ENCODE peak calls at places on chromosome 11, in four cellular contexts. E is fibroblast of lung, Q is activated T-cell treated with anti-CD3 and anti-CD28 coated beads for 24 hours, C is head of caudate nucleus. B is an unnamed sample.

GRCh38 chr11:17687946-17688670 is 31.3 kb upstream of the MYOD1 start:
- DNase-seq in C (no peak), E (no peak), Q (no peak), B (no peak)

GRCh38 chr11:71483689-71484088 is 30.7 kb downstream of the NADSYN1 start:
- DNase-seq in Q (no peak), E (no peak), C (no peak), B (no peak)

GRCh38 chr11:131690776-131691557 is 320.6 kb downstream of the NTM start:
- DNase-seq in C (no peak), E (no peak), Q (no peak), B (no peak)

GRCh38 chr11:92298238-92298565 is 73.6 kb downstream of the FAT3 start:
- DNase-seq in C (no peak), Q (no peak), E (no peak), B (no peak)

GRCh38 chr11:62536301-62536957 is 10.2 kb downstream of the AHNAK start:
- DNase-seq in C (no peak), E (no peak), Q (no peak), B (no peak)

GRCh38 chr11:7673724-7674434 is 579 bp upstream of the CYB5R2 start:
- DNase-seq in C (peak), Q (no peak), E (no peak), B (no peak)

GRCh38 chr11:75523189-75523588 is 2.6 kb downstream of the GDPD5 start:
- DNase-seq in Q (no peak), C (no peak), E (no peak), B (no peak)

GRCh38 chr11:95419915-95420314 is 188.9 kb upstream of the SESN3 start:
- DNase-seq in Q (no peak), C (no peak), E (peak), B (peak)

GRCh38 chr11:95108159-95108611 is 18.5 kb downstream of the ENDOD1 start:
- DNase-seq in E (peak), Q (no peak), C (no peak), B (peak)

GRCh38 chr11:67321313-67321871 is 18.1 kb downstream of the SSH3 start:
- DNase-seq in E (no peak), Q (no peak), C (no peak), B (no peak)

GRCh38 chr11:12106501-12106900 is 3.9 kb upstream of the MICAL2 start:
- DNase-seq in Q (no peak), C (no peak), E (no peak), B (no peak)

GRCh38 chr11:117816151-117816741 is 8.3 kb downstream of the FXYD2 start:
- DNase-seq in Q (no peak), E (peak), C (no peak), B (peak)

GRCh38 chr11:84673753-84674152 is 953.4 kb downstream of the DLG2 start:
- DNase-seq in C (no peak), Q (no peak), E (peak), B (peak)

GRCh38 chr11:12701815-12702214 is 27.6 kb downstream of the TEAD1 start:
- DNase-seq in E (no peak), Q (no peak), C (no peak), B (no peak)

GRCh38 chr11:71251159-71251721 is 1.1 kb downstream of the SHANK2 start:
- DNase-seq in Q (no peak), E (no peak), C (no peak), B (no peak)

GRCh38 chr11:33649944-33650343 is 50.7 kb downstream of the C11orf91 start:
- DNase-seq in E (no peak), Q (no peak), C (no peak), B (no peak)

GRCh38 chr11:72037554-72038311 is 39.0 kb downstream of the IL18BP start:
- DNase-seq in Q (no peak), C (no peak), E (no peak), B (no peak)

GRCh38 chr11:123137496-123138270 is 57.4 kb downstream of the CLMP start:
- DNase-seq in E (peak), C (peak), Q (no peak), B (peak)

GRCh38 chr11:60840711-60841430 is 1.0 kb upstream of the CCDC86 start:
- DNase-seq in C (no peak), Q (no peak), E (peak), B (peak)

GRCh38 chr11:130159657-130160459 is at the start of gene ST14:
- DNase-seq in Q (no peak), E (no peak), C (no peak), B (no peak)

GRCh38 chr11:93051181-93051580 is 81.7 kb downstream of the MTNR1B start:
- DNase-seq in C (no peak), Q (no peak), E (peak), B (peak)

GRCh38 chr11:64787526-64788320 is 9.4 kb upstream of the SF1 start:
- DNase-seq in C (peak), Q (no peak), E (peak), B (no peak)

GRCh38 chr11:17852246-17852645 is 117.7 kb downstream of the KCNC1 start:
- DNase-seq in C (no peak), E (peak), Q (no peak), B (peak)